ENCODE peak calls at places on chromosomes 4 and X, in four cellular contexts. A is AG09309, P is prostate gland, V is AG10803. U is an unnamed sample.

GRCh38 chrX:16666541-16666940 is 16.6 kb downstream of the S100G start:
- DNase-seq in P (no peak), A (no peak), V (peak; percentile 75), U (no peak)

GRCh38 chr4:138184881-138185280 is 57.3 kb downstream of the SLC7A11 start:
- DNase-seq in A (no peak), V (no peak), P (no peak), U (no peak)

GRCh38 chr4:11514780-11515432 is 86.2 kb upstream of the HS3ST1 start:
- DNase-seq in V (no peak), A (no peak), P (no peak), U (no peak)

GRCh38 chr4:77797239-77797638 is 21.9 kb downstream of the CNOT6L start:
- DNase-seq in V (peak; percentile 16), P (no peak), A (no peak), U (peak; percentile 20)

GRCh38 chr4:123777297-123777859 is 380.8 kb downstream of the SPRY1 start:
- DNase-seq in A (no peak), P (no peak), V (peak; percentile 78), U (peak; percentile 41)

GRCh38 chr4:79408063-79408462 is at the start of gene GK2:
- DNase-seq in V (no peak), A (no peak), P (no peak), U (no peak)

GRCh38 chr4:135464311-135464710 is 1262.7 kb upstream of the PABPC4L start:
- DNase-seq in P (no peak), V (no peak), A (no peak), U (no peak)

GRCh38 chrX:7132335-7133035 is 15.0 kb upstream of the STS start:
- DNase-seq in P (peak; percentile 86), V (peak; percentile 77), A (peak; percentile 55), U (peak; percentile 70)

GRCh38 chr4:3462321-3462789 is 751 bp upstream of the DOK7 start:
- DNase-seq in P (no peak), V (no peak), A (no peak), U (no peak)

GRCh38 chrX:138191998-138192397 is 519.5 kb downstream of the FGF13 start:
- DNase-seq in V (peak; percentile 14), P (peak; percentile 3), A (no peak), U (peak; percentile 0)

GRCh38 chr4:992297-993110 is 700 bp downstream of the SLC26A1 start:
- DNase-seq in P (no peak), A (no peak), V (no peak), U (no peak)

GRCh38 chr4:45100936-45101818 is 374.8 kb upstream of the GNPDA2 start:
- DNase-seq in V (no peak), P (no peak), A (no peak), U (no peak)

GRCh38 chr4:138161351-138161750 is 80.8 kb downstream of the SLC7A11 start:
- DNase-seq in A (no peak), V (no peak), P (no peak), U (no peak)

GRCh38 chr4:78131403-78131802 is 74.3 kb downstream of the FRAS1 start:
- DNase-seq in P (peak; percentile 12), A (no peak), V (peak; percentile 70), U (no peak)

GRCh38 chr4:99811850-99812249 is 4.8 kb upstream of the DAPP1 start:
- DNase-seq in A (no peak), P (peak; percentile 15), V (peak; percentile 18), U (peak; percentile 29)

GRCh38 chrX:103794117-103794516 is 17.5 kb downstream of the PLP1 start:
- DNase-seq in P (no peak), A (no peak), V (no peak), U (no peak)

GRCh38 chrX:66014084-66014483 is 25.8 kb downstream of the VSIG4 start:
- DNase-seq in V (no peak), P (no peak), A (no peak), U (no peak)

GRCh38 chrX:132025085-132025484 is 2.0 kb downstream of the STK26 start:
- DNase-seq in A (no peak), V (no peak), P (no peak), U (no peak)
- H3K4me3 ChIP-seq in A (no peak overlapping the region), V (no peak overlapping the region), P (no peak overlapping the region), U (no peak overlapping the region)

GRCh38 chr4:2393353-2394270 is 24.8 kb downstream of the ZFYVE28 start:
- DNase-seq in P (peak; percentile 25), A (no peak), V (no peak), U (peak; percentile 30)
- TF ChIP-seq CTCF in P (no peak), A (no peak), V (no peak), U (no peak)

DNA sequence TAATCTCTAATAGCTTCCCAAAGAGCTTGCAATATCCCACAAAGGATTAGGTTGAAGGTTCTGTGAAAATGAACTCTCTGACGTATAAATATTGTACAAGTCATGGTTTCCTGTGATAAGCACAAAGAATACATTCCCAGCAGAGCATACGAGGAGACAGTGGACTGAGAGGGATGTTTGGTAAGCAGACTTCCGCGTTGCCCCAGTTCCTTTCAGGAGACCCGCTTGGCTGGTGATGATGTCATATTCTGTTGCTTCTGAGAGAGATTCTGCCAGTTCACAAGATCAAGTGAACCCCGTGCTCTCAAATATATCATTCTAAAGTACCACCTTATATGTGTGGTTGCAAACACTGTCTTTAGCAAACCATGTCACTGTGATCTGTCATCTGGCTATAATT is 323.9 kb upstream of the CASK start:
- DNase-seq in A (no peak), V (peak; percentile 9), P (no peak), U (peak; percentile 74)
- H3K4me3 ChIP-seq in A (no peak overlapping the region), V (peak overlapping the region; percentile 42), P (no peak overlapping the region), U (peak overlapping the region; percentile 30)

GRCh38 chr4:168840386-168840763 is 169.7 kb downstream of the CBR4 start:
- DNase-seq in V (no peak), P (no peak), A (no peak), U (no peak)
- TF ChIP-seq CTCF in V (no peak), P (no peak), A (no peak), U (no peak)

DNA sequence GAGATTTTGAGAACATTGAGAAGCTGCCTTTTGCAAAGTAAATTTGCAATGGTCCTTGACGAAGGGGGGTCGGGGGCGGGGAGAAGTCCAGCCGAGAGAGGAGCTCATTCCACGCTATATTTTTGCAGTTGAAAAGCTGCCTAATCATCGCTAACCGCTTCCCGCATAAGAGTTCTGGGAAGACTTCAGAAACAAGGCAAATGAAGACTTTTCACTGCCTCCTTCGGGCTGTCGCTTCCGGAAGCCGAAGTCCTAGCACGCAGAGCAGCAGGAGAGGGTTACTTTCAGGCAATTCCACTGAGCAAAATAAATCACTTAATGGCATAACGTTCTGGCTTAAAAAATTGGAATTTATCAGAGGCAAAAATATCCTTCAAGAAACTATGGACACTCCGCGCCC is 2.7 kb upstream of the LRAT start:
- DNase-seq in P (no peak), V (no peak), A (no peak), U (no peak)
- H3K4me3 ChIP-seq in P (no peak overlapping the region), V (no peak overlapping the region), A (no peak overlapping the region), U (no peak overlapping the region)

GRCh38 chr4:71187399-71188196 is 151.2 kb upstream of the SLC4A4 start:
- DNase-seq in P (peak; percentile 35), V (peak; percentile 62), A (peak; percentile 11), U (peak; percentile 48)

GRCh38 chr4:71186566-71187398 is 152.0 kb upstream of the SLC4A4 start:
- DNase-seq in P (peak; percentile 67), V (peak; percentile 69), A (no peak), U (peak; percentile 66)

GRCh38 chr4:71189471-71189870 is 149.3 kb upstream of the SLC4A4 start:
- DNase-seq in V (peak; percentile 57), A (no peak), P (peak; percentile 12), U (peak; percentile 63)

GRCh38 chr4:71188951-71189350 is 149.9 kb upstream of the SLC4A4 start:
- DNase-seq in V (no peak), P (no peak), A (no peak), U (no peak)

DNA sequence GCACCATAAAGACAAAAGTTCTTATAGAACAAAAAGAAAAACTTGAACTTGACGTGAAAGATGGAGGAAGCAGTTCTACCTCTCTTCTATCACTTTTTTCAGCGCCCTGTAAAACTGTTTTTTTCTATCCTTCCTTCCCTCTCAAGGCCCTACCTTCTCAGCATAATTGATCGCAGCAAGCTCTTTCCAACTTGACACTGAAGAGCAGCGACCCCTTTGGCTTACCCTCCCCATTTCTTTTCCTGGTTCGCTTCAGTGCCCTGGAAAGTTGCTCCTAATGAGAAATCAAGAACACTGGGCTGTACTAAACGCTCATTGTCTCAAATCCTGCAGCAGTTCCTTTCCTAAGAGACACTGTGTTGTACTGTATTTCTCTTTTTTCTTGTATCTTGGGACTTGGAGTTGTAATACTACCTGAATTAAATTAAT is 150.6 kb upstream of the SLC4A4 start:
- DNase-seq in P (no peak), V (no peak), A (no peak), U (peak; percentile 6)
- TF ChIP-seq CTCF in P (no peak), V (no peak), A (no peak), U (no peak)

DNA sequence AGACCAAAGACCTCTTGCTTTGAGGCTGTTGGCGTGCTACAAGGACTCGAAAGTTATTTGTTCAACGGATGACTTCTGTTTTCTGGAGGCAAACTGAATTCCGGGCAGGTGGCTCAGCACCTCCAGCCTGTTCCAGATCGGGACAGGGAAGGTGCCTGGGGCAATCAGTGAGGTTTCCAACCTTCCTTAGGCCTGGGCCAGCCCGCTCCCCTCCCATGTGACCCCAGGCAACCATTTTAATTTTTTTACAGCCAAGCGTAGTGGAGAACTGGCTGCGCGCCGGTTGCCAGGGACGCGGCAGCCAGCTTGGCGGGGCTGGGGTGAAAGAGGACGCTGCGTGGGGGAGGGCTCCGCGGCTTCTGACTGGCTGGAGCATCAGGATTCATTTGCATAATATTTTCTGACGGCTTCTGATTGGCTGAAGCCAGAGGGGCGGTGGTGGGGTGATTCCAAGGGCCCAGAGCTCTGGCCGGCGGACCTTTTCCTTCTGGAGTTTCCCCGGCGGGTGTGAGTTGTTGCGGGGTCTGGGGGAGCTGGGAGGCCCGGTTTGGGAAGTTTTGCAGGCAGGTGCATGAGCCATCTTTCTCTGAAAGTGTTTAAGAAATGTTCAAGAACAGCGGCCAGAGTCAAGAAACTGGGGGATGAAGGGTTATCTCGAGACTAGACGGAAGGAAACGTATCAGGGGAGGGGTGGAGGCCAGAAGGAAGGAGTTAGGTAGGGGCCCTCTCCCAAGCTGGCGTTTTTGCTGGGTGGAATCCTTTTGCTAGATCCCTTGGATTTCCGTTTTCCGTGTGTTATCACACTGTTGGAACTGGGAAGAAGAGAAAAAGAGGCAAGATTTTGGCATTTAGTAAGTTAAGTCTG is at the start of gene MID1IP1:
- DNase-seq in P (peak; percentile 90), A (peak; percentile 54), V (peak; percentile 88), U (peak; percentile 95)
- H3K4me3 ChIP-seq in P (peak within 1 kb of the TSS; percentile 37), A (peak within 1 kb of the TSS; percentile 56), V (peak within 1 kb of the TSS; percentile 62), U (peak within 1 kb of the TSS; percentile 69)

GRCh38 chr4:117771647-117772337 is 262.5 kb upstream of the NDST3 start:
- DNase-seq in A (no peak), P (no peak), V (no peak), U (no peak)
- TF ChIP-seq CTCF in A (no peak), P (no peak), V (no peak), U (no peak)

DNA sequence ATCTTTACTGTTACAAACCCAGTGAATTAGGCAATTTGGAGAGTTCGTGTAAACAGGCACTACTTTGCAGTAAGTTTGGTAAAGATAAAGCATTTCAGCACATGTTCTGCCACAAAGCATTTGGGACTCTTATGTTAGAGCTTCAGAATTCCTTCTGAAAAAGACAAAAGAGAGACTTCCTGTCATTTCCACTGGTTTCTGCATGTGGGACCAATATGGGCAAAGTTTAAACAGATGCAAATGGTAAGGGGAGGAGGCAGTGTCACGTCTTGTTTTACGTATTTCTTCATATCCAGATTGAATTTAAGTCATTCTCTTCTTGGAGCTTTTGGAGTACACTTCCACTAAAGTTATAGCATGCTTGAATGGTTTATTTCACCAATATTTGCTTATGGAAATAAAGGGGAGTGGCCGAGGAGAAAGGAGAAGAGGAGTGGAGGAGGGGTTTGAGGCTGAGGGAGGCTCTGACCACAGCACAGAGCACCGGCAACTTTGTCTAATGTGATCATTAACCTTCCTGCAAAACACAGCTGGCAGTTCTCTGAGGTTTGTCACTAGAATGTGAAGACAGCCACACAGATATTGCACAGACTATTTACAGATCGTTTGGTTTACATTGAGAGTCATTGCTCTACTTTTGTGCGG is at the start of gene APELA:
- DNase-seq in V (peak; percentile 16), A (no peak), P (no peak), U (no peak)
- H3K4me3 ChIP-seq in V (peak within 1 kb of the TSS; percentile 5), A (no peak within 1 kb of the TSS), P (no peak within 1 kb of the TSS), U (no peak within 1 kb of the TSS)

U was measured in cardiac fibroblast.